ENCODE peak calls at places on chromosomes 12 and 14, in nine cellular contexts. One of them, this sample, is unnamed.
A peak's percentile ranks its signal among the peaks of the same experiment; 100 is the strongest.

GRCh38 chr12:52436000-52436827 is 2.0 kb upstream of the KRT75 start:
- DNase-seq in NCI-H226: peak; percentile 94
- DNase-seq in AG08396: no peak
- DNase-seq in GM12891: no peak
- DNase-seq in ureter: no peak
- DNase-seq in nucleus accumbens: no peak
- DNase-seq in cardiac muscle cell: peak; percentile 83
- DNase-seq in amniotic stem cell: no peak
- DNase-seq in stimulated activated CD4-positive, alpha-beta T cell treated with anti-CD3 and anti-CD28 coated beads, Interleukin-1b, Interleukin-23, amount 100 ng/mL, for 24 hours: no peak
- DNase-seq in this sample: peak; percentile 34

GRCh38 chr12:62190081-62190480 is 70.1 kb upstream of the USP15 start:
- DNase-seq in amniotic stem cell: no peak
- DNase-seq in stimulated activated CD4-positive, alpha-beta T cell treated with anti-CD3 and anti-CD28 coated beads, Interleukin-1b, Interleukin-23, amount 100 ng/mL, for 24 hours: no peak
- DNase-seq in ureter: no peak
- DNase-seq in GM12891: no peak
- DNase-seq in NCI-H226: no peak
- DNase-seq in cardiac muscle cell: no peak
- DNase-seq in nucleus accumbens: no peak
- DNase-seq in AG08396: no peak
- DNase-seq in this sample: no peak

GRCh38 chr14:54338696-54339317 is 58.0 kb upstream of the CDKN3 start:
- DNase-seq in AG08396: no peak
- DNase-seq in ureter: no peak
- DNase-seq in stimulated activated CD4-positive, alpha-beta T cell treated with anti-CD3 and anti-CD28 coated beads, Interleukin-1b, Interleukin-23, amount 100 ng/mL, for 24 hours: no peak
- DNase-seq in nucleus accumbens: no peak
- DNase-seq in GM12891: no peak
- DNase-seq in NCI-H226: peak; percentile 12
- DNase-seq in amniotic stem cell: no peak
- DNase-seq in cardiac muscle cell: peak; percentile 80
- DNase-seq in this sample: peak; percentile 7

GRCh38 chr12:14010989-14011388 is 29.6 kb upstream of the GRIN2B start:
- DNase-seq in stimulated activated CD4-positive, alpha-beta T cell treated with anti-CD3 and anti-CD28 coated beads, Interleukin-1b, Interleukin-23, amount 100 ng/mL, for 24 hours: no peak
- DNase-seq in ureter: no peak
- DNase-seq in NCI-H226: no peak
- DNase-seq in GM12891: no peak
- DNase-seq in amniotic stem cell: no peak
- DNase-seq in cardiac muscle cell: no peak
- DNase-seq in nucleus accumbens: no peak
- DNase-seq in AG08396: no peak
- DNase-seq in this sample: no peak

GRCh38 chr14:78130356-78130755 is 39.8 kb upstream of the NRXN3 start:
- DNase-seq in AG08396: no peak
- DNase-seq in NCI-H226: no peak
- DNase-seq in GM12891: no peak
- DNase-seq in stimulated activated CD4-positive, alpha-beta T cell treated with anti-CD3 and anti-CD28 coated beads, Interleukin-1b, Interleukin-23, amount 100 ng/mL, for 24 hours: no peak
- DNase-seq in amniotic stem cell: no peak
- DNase-seq in nucleus accumbens: no peak
- DNase-seq in ureter: no peak
- DNase-seq in cardiac muscle cell: no peak
- DNase-seq in this sample: no peak

GRCh38 chr12:4432878-4433820 is 12.5 kb downstream of the FGF6 start:
- DNase-seq in ureter: peak; percentile 12
- DNase-seq in GM12891: no peak
- DNase-seq in AG08396: no peak
- DNase-seq in cardiac muscle cell: no peak
- DNase-seq in NCI-H226: no peak
- DNase-seq in amniotic stem cell: no peak
- DNase-seq in nucleus accumbens: no peak
- DNase-seq in stimulated activated CD4-positive, alpha-beta T cell treated with anti-CD3 and anti-CD28 coated beads, Interleukin-1b, Interleukin-23, amount 100 ng/mL, for 24 hours: no peak
- DNase-seq in this sample: no peak

GRCh38 chr14:58668848-58669480 is 31.2 kb downstream of the DACT1 start:
- DNase-seq in AG08396: no peak
- DNase-seq in cardiac muscle cell: no peak
- DNase-seq in stimulated activated CD4-positive, alpha-beta T cell treated with anti-CD3 and anti-CD28 coated beads, Interleukin-1b, Interleukin-23, amount 100 ng/mL, for 24 hours: no peak
- DNase-seq in ureter: no peak
- DNase-seq in NCI-H226: no peak
- DNase-seq in nucleus accumbens: no peak
- DNase-seq in GM12891: no peak
- DNase-seq in amniotic stem cell: no peak
- DNase-seq in this sample: no peak

GRCh38 chr12:108648371-108648770 is 14.7 kb upstream of the SELPLG start:
- DNase-seq in NCI-H226: no peak
- DNase-seq in nucleus accumbens: no peak
- DNase-seq in GM12891: no peak
- DNase-seq in cardiac muscle cell: no peak
- DNase-seq in amniotic stem cell: no peak
- DNase-seq in stimulated activated CD4-positive, alpha-beta T cell treated with anti-CD3 and anti-CD28 coated beads, Interleukin-1b, Interleukin-23, amount 100 ng/mL, for 24 hours: no peak
- DNase-seq in ureter: no peak
- DNase-seq in AG08396: no peak
- DNase-seq in this sample: no peak

GRCh38 chr12:51323317-51323960 is 535 bp downstream of the BIN2 start:
- DNase-seq in stimulated activated CD4-positive, alpha-beta T cell treated with anti-CD3 and anti-CD28 coated beads, Interleukin-1b, Interleukin-23, amount 100 ng/mL, for 24 hours: peak; percentile 19
- DNase-seq in nucleus accumbens: no peak
- DNase-seq in AG08396: no peak
- DNase-seq in NCI-H226: no peak
- DNase-seq in amniotic stem cell: no peak
- DNase-seq in cardiac muscle cell: no peak
- DNase-seq in ureter: no peak
- DNase-seq in GM12891: no peak
- DNase-seq in this sample: no peak

GRCh38 chr12:97575792-97576191 is 113.2 kb downstream of the RMST start:
- DNase-seq in ureter: no peak
- DNase-seq in nucleus accumbens: no peak
- DNase-seq in NCI-H226: no peak
- DNase-seq in cardiac muscle cell: no peak
- DNase-seq in GM12891: no peak
- DNase-seq in stimulated activated CD4-positive, alpha-beta T cell treated with anti-CD3 and anti-CD28 coated beads, Interleukin-1b, Interleukin-23, amount 100 ng/mL, for 24 hours: no peak
- DNase-seq in AG08396: no peak
- DNase-seq in amniotic stem cell: no peak
- DNase-seq in this sample: no peak

GRCh38 chr14:61607570-61608244 is 87.6 kb upstream of the HIF1A start:
- DNase-seq in NCI-H226: no peak
- DNase-seq in amniotic stem cell: no peak
- DNase-seq in stimulated activated CD4-positive, alpha-beta T cell treated with anti-CD3 and anti-CD28 coated beads, Interleukin-1b, Interleukin-23, amount 100 ng/mL, for 24 hours: no peak
- DNase-seq in nucleus accumbens: no peak
- DNase-seq in GM12891: no peak
- DNase-seq in AG08396: no peak
- DNase-seq in cardiac muscle cell: no peak
- DNase-seq in ureter: no peak
- DNase-seq in this sample: no peak

GRCh38 chr14:103296007-103296406 is 38.0 kb upstream of the EIF5 start:
- DNase-seq in ureter: no peak
- DNase-seq in cardiac muscle cell: peak; percentile 15
- DNase-seq in GM12891: no peak
- DNase-seq in AG08396: peak; percentile 60
- DNase-seq in stimulated activated CD4-positive, alpha-beta T cell treated with anti-CD3 and anti-CD28 coated beads, Interleukin-1b, Interleukin-23, amount 100 ng/mL, for 24 hours: no peak
- DNase-seq in nucleus accumbens: no peak
- DNase-seq in NCI-H226: no peak
- DNase-seq in amniotic stem cell: no peak
- DNase-seq in this sample: peak; percentile 18

GRCh38 chr12:110222433-110222832 is 58.6 kb upstream of the ATP2A2 start:
- DNase-seq in cardiac muscle cell: peak; percentile 17
- DNase-seq in NCI-H226: no peak
- DNase-seq in amniotic stem cell: no peak
- DNase-seq in ureter: no peak
- DNase-seq in stimulated activated CD4-positive, alpha-beta T cell treated with anti-CD3 and anti-CD28 coated beads, Interleukin-1b, Interleukin-23, amount 100 ng/mL, for 24 hours: no peak
- DNase-seq in AG08396: no peak
- DNase-seq in GM12891: no peak
- DNase-seq in nucleus accumbens: no peak
- DNase-seq in this sample: no peak

GRCh38 chr14:35712466-35712865 is 96.6 kb downstream of the RALGAPA1 start:
- DNase-seq in AG08396: no peak
- DNase-seq in amniotic stem cell: no peak
- DNase-seq in stimulated activated CD4-positive, alpha-beta T cell treated with anti-CD3 and anti-CD28 coated beads, Interleukin-1b, Interleukin-23, amount 100 ng/mL, for 24 hours: no peak
- DNase-seq in GM12891: no peak
- DNase-seq in ureter: no peak
- DNase-seq in cardiac muscle cell: no peak
- DNase-seq in NCI-H226: no peak
- DNase-seq in nucleus accumbens: no peak
- DNase-seq in this sample: no peak

GRCh38 chr12:9792961-9793617 is 32.4 kb upstream of the CD69 start:
- DNase-seq in stimulated activated CD4-positive, alpha-beta T cell treated with anti-CD3 and anti-CD28 coated beads, Interleukin-1b, Interleukin-23, amount 100 ng/mL, for 24 hours: no peak
- DNase-seq in amniotic stem cell: peak; percentile 6
- DNase-seq in GM12891: no peak
- DNase-seq in ureter: no peak
- DNase-seq in AG08396: peak; percentile 22
- DNase-seq in NCI-H226: peak; percentile 60
- DNase-seq in nucleus accumbens: no peak
- DNase-seq in cardiac muscle cell: peak; percentile 49
- DNase-seq in this sample: no peak

GRCh38 chr14:102828201-102828600 is 51.0 kb downstream of the TRAF3 start:
- DNase-seq in nucleus accumbens: no peak
- DNase-seq in AG08396: no peak
- DNase-seq in GM12891: no peak
- DNase-seq in stimulated activated CD4-positive, alpha-beta T cell treated with anti-CD3 and anti-CD28 coated beads, Interleukin-1b, Interleukin-23, amount 100 ng/mL, for 24 hours: no peak
- DNase-seq in NCI-H226: peak; percentile 43
- DNase-seq in amniotic stem cell: no peak
- DNase-seq in ureter: no peak
- DNase-seq in cardiac muscle cell: peak; percentile 19
- DNase-seq in this sample: no peak

GRCh38 chr14:85218982-85219381 is 311.0 kb upstream of the FLRT2 start:
- DNase-seq in stimulated activated CD4-positive, alpha-beta T cell treated with anti-CD3 and anti-CD28 coated beads, Interleukin-1b, Interleukin-23, amount 100 ng/mL, for 24 hours: no peak
- DNase-seq in nucleus accumbens: no peak
- DNase-seq in AG08396: no peak
- DNase-seq in amniotic stem cell: no peak
- DNase-seq in cardiac muscle cell: no peak
- DNase-seq in NCI-H226: no peak
- DNase-seq in GM12891: no peak
- DNase-seq in ureter: no peak
- DNase-seq in this sample: no peak

GRCh38 chr14:95265106-95266094 is 54.3 kb downstream of the CLMN start:
- DNase-seq in nucleus accumbens: no peak
- DNase-seq in GM12891: no peak
- DNase-seq in ureter: peak; percentile 67
- DNase-seq in NCI-H226: peak; percentile 98
- DNase-seq in amniotic stem cell: peak; percentile 20
- DNase-seq in stimulated activated CD4-positive, alpha-beta T cell treated with anti-CD3 and anti-CD28 coated beads, Interleukin-1b, Interleukin-23, amount 100 ng/mL, for 24 hours: peak; percentile 26
- DNase-seq in cardiac muscle cell: peak; percentile 93
- DNase-seq in AG08396: peak; percentile 42
- DNase-seq in this sample: peak; percentile 79

GRCh38 chr12:123808167-123808566 is 46.1 kb downstream of the DNAH10 start:
- DNase-seq in amniotic stem cell: no peak
- DNase-seq in GM12891: no peak
- DNase-seq in cardiac muscle cell: peak; percentile 22
- DNase-seq in ureter: no peak
- DNase-seq in NCI-H226: no peak
- DNase-seq in AG08396: peak; percentile 31
- DNase-seq in nucleus accumbens: no peak
- DNase-seq in stimulated activated CD4-positive, alpha-beta T cell treated with anti-CD3 and anti-CD28 coated beads, Interleukin-1b, Interleukin-23, amount 100 ng/mL, for 24 hours: no peak
- DNase-seq in this sample: no peak

GRCh38 chr12:93091851-93092558 is 162.9 kb upstream of the EEA1 start:
- DNase-seq in nucleus accumbens: no peak
- DNase-seq in ureter: no peak
- DNase-seq in GM12891: no peak
- DNase-seq in cardiac muscle cell: no peak
- DNase-seq in AG08396: no peak
- DNase-seq in NCI-H226: no peak
- DNase-seq in amniotic stem cell: no peak
- DNase-seq in stimulated activated CD4-positive, alpha-beta T cell treated with anti-CD3 and anti-CD28 coated beads, Interleukin-1b, Interleukin-23, amount 100 ng/mL, for 24 hours: no peak
- DNase-seq in this sample: no peak

GRCh38 chr12:123006977-123007376 is 26.5 kb downstream of the ARL6IP4 start:
- DNase-seq in AG08396: peak; percentile 36
- DNase-seq in amniotic stem cell: no peak
- DNase-seq in stimulated activated CD4-positive, alpha-beta T cell treated with anti-CD3 and anti-CD28 coated beads, Interleukin-1b, Interleukin-23, amount 100 ng/mL, for 24 hours: no peak
- DNase-seq in nucleus accumbens: no peak
- DNase-seq in GM12891: no peak
- DNase-seq in ureter: no peak
- DNase-seq in NCI-H226: no peak
- DNase-seq in cardiac muscle cell: peak; percentile 7
- DNase-seq in this sample: no peak

GRCh38 chr12:112900298-112901145 is 6.2 kb upstream of the OAS1 start:
- DNase-seq in cardiac muscle cell: peak; percentile 56
- DNase-seq in AG08396: peak; percentile 23
- DNase-seq in amniotic stem cell: no peak
- DNase-seq in stimulated activated CD4-positive, alpha-beta T cell treated with anti-CD3 and anti-CD28 coated beads, Interleukin-1b, Interleukin-23, amount 100 ng/mL, for 24 hours: no peak
- DNase-seq in GM12891: no peak
- DNase-seq in NCI-H226: no peak
- DNase-seq in ureter: no peak
- DNase-seq in nucleus accumbens: no peak
- DNase-seq in this sample: peak; percentile 27

GRCh38 chr14:105377555-105378182 is 20.7 kb upstream of the TEX22 start:
- DNase-seq in amniotic stem cell: no peak
- DNase-seq in GM12891: no peak
- DNase-seq in NCI-H226: no peak
- DNase-seq in AG08396: no peak
- DNase-seq in stimulated activated CD4-positive, alpha-beta T cell treated with anti-CD3 and anti-CD28 coated beads, Interleukin-1b, Interleukin-23, amount 100 ng/mL, for 24 hours: no peak
- DNase-seq in ureter: no peak
- DNase-seq in nucleus accumbens: no peak
- DNase-seq in cardiac muscle cell: no peak
- DNase-seq in this sample: no peak

GRCh38 chr14:82641050-82641540 is 1107.4 kb upstream of the SEL1L start:
- DNase-seq in stimulated activated CD4-positive, alpha-beta T cell treated with anti-CD3 and anti-CD28 coated beads, Interleukin-1b, Interleukin-23, amount 100 ng/mL, for 24 hours: no peak
- DNase-seq in AG08396: no peak
- DNase-seq in ureter: no peak
- DNase-seq in nucleus accumbens: no peak
- DNase-seq in amniotic stem cell: no peak
- DNase-seq in cardiac muscle cell: no peak
- DNase-seq in NCI-H226: no peak
- DNase-seq in GM12891: no peak
- DNase-seq in this sample: no peak

GRCh38 chr12:82942963-82943362 is 256.3 kb downstream of the TMTC2 start:
- DNase-seq in GM12891: no peak
- DNase-seq in NCI-H226: no peak
- DNase-seq in nucleus accumbens: no peak
- DNase-seq in ureter: no peak
- DNase-seq in amniotic stem cell: no peak
- DNase-seq in stimulated activated CD4-positive, alpha-beta T cell treated with anti-CD3 and anti-CD28 coated beads, Interleukin-1b, Interleukin-23, amount 100 ng/mL, for 24 hours: no peak
- DNase-seq in cardiac muscle cell: no peak
- DNase-seq in AG08396: no peak
- DNase-seq in this sample: no peak

GRCh38 chr12:120376890-120377572 is 8.1 kb upstream of the MSI1 start:
- DNase-seq in stimulated activated CD4-positive, alpha-beta T cell treated with anti-CD3 and anti-CD28 coated beads, Interleukin-1b, Interleukin-23, amount 100 ng/mL, for 24 hours: no peak
- DNase-seq in AG08396: no peak
- DNase-seq in NCI-H226: no peak
- DNase-seq in cardiac muscle cell: no peak
- DNase-seq in nucleus accumbens: no peak
- DNase-seq in amniotic stem cell: no peak
- DNase-seq in ureter: no peak
- DNase-seq in GM12891: no peak
- DNase-seq in this sample: no peak

GRCh38 chr12:110281549-110282342 is 699 bp downstream of the ATP2A2 start:
- DNase-seq in GM12891: peak; percentile 48
- DNase-seq in cardiac muscle cell: peak; percentile 56
- DNase-seq in amniotic stem cell: peak; percentile 24
- DNase-seq in stimulated activated CD4-positive, alpha-beta T cell treated with anti-CD3 and anti-CD28 coated beads, Interleukin-1b, Interleukin-23, amount 100 ng/mL, for 24 hours: peak; percentile 30
- DNase-seq in AG08396: peak; percentile 83
- DNase-seq in NCI-H226: peak; percentile 65
- DNase-seq in nucleus accumbens: peak; percentile 53
- DNase-seq in ureter: peak; percentile 56
- DNase-seq in this sample: peak; percentile 29

GRCh38 chr12:26803552-26803951 is 29.4 kb downstream of the ITPR2 start:
- DNase-seq in amniotic stem cell: no peak
- DNase-seq in NCI-H226: peak; percentile 75
- DNase-seq in stimulated activated CD4-positive, alpha-beta T cell treated with anti-CD3 and anti-CD28 coated beads, Interleukin-1b, Interleukin-23, amount 100 ng/mL, for 24 hours: no peak
- DNase-seq in ureter: no peak
- DNase-seq in nucleus accumbens: no peak
- DNase-seq in GM12891: no peak
- DNase-seq in cardiac muscle cell: peak; percentile 48
- DNase-seq in AG08396: no peak
- DNase-seq in this sample: no peak

GRCh38 chr14:71361335-71361734 is 454.1 kb downstream of the PCNX1 start:
- DNase-seq in AG08396: no peak
- DNase-seq in cardiac muscle cell: peak; percentile 53
- DNase-seq in nucleus accumbens: no peak
- DNase-seq in ureter: no peak
- DNase-seq in NCI-H226: no peak
- DNase-seq in amniotic stem cell: no peak
- DNase-seq in GM12891: no peak
- DNase-seq in stimulated activated CD4-positive, alpha-beta T cell treated with anti-CD3 and anti-CD28 coated beads, Interleukin-1b, Interleukin-23, amount 100 ng/mL, for 24 hours: no peak
- DNase-seq in this sample: no peak

GRCh38 chr12:94730846-94731245 is 80.5 kb upstream of the TMCC3 start:
- DNase-seq in amniotic stem cell: no peak
- DNase-seq in stimulated activated CD4-positive, alpha-beta T cell treated with anti-CD3 and anti-CD28 coated beads, Interleukin-1b, Interleukin-23, amount 100 ng/mL, for 24 hours: no peak
- DNase-seq in cardiac muscle cell: no peak
- DNase-seq in ureter: no peak
- DNase-seq in AG08396: no peak
- DNase-seq in NCI-H226: no peak
- DNase-seq in GM12891: no peak
- DNase-seq in nucleus accumbens: no peak
- DNase-seq in this sample: no peak

GRCh38 chr14:76773188-76773885 is 12.1 kb downstream of the VASH1 start:
- DNase-seq in amniotic stem cell: peak; percentile 58
- DNase-seq in ureter: peak; percentile 77
- DNase-seq in NCI-H226: peak; percentile 48
- DNase-seq in stimulated activated CD4-positive, alpha-beta T cell treated with anti-CD3 and anti-CD28 coated beads, Interleukin-1b, Interleukin-23, amount 100 ng/mL, for 24 hours: no peak
- DNase-seq in cardiac muscle cell: peak; percentile 94
- DNase-seq in AG08396: peak; percentile 88
- DNase-seq in GM12891: no peak
- DNase-seq in nucleus accumbens: no peak
- DNase-seq in this sample: peak; percentile 72

This sample was measured in MG63.